ENCODE peak calls at places on chromosomes 7 and 10, in ten cellular contexts. One of them, this sample, is unnamed.

GRCh38 chr7:154569916-154570315 is 433.0 kb downstream of the PAXIP1 start:
- DNase-seq in omental fat pad: no peak
- DNase-seq in NCI-H1694 treated with DMSO at 0.1 percent for 48 hours: no peak
- DNase-seq in foreskin fibroblast: no peak
- DNase-seq in activated naive CD4-positive, alpha-beta T cell: no peak
- DNase-seq in GM10248: no peak
- DNase-seq in DMS53: no peak
- DNase-seq in AG09319: no peak
- DNase-seq in NCI-H774: no peak
- DNase-seq in iPS DF 6.9: no peak
- DNase-seq in this sample: no peak

GRCh38 chr7:66542528-66543373 is 85.9 kb upstream of the KCTD7 start:
- DNase-seq in omental fat pad: no peak
- DNase-seq in NCI-H1694 treated with DMSO at 0.1 percent for 48 hours: no peak
- DNase-seq in foreskin fibroblast: peak
- DNase-seq in activated naive CD4-positive, alpha-beta T cell: no peak
- DNase-seq in GM10248: no peak
- DNase-seq in DMS53: peak
- DNase-seq in AG09319: no peak
- DNase-seq in NCI-H774: no peak
- DNase-seq in iPS DF 6.9: no peak
- DNase-seq in this sample: no peak

GRCh38 chr10:122245136-122245535 is 26.0 kb upstream of the BTBD16 start:
- DNase-seq in omental fat pad: no peak
- DNase-seq in NCI-H1694 treated with DMSO at 0.1 percent for 48 hours: no peak
- DNase-seq in foreskin fibroblast: no peak
- DNase-seq in activated naive CD4-positive, alpha-beta T cell: no peak
- DNase-seq in GM10248: no peak
- DNase-seq in DMS53: no peak
- DNase-seq in AG09319: no peak
- DNase-seq in NCI-H774: no peak
- DNase-seq in iPS DF 6.9: no peak
- DNase-seq in this sample: no peak

GRCh38 chr7:1642291-1642728 is 27.8 kb upstream of the ELFN1 start:
- DNase-seq in omental fat pad: no peak
- DNase-seq in NCI-H1694 treated with DMSO at 0.1 percent for 48 hours: no peak
- DNase-seq in foreskin fibroblast: no peak
- DNase-seq in activated naive CD4-positive, alpha-beta T cell: no peak
- DNase-seq in GM10248: no peak
- DNase-seq in DMS53: no peak
- DNase-seq in AG09319: no peak
- DNase-seq in NCI-H774: no peak
- DNase-seq in iPS DF 6.9: no peak
- DNase-seq in this sample: no peak

GRCh38 chr7:157692156-157693011 is 355.6 kb downstream of the DNAJB6 start:
- DNase-seq in omental fat pad: no peak
- DNase-seq in NCI-H1694 treated with DMSO at 0.1 percent for 48 hours: no peak
- DNase-seq in foreskin fibroblast: no peak
- DNase-seq in activated naive CD4-positive, alpha-beta T cell: no peak
- DNase-seq in GM10248: no peak
- DNase-seq in DMS53: peak
- DNase-seq in AG09319: no peak
- DNase-seq in NCI-H774: no peak
- DNase-seq in iPS DF 6.9: no peak
- DNase-seq in this sample: no peak

GRCh38 chr10:9302142-9302746 is 1247.8 kb downstream of the GATA3 start:
- DNase-seq in omental fat pad: no peak
- DNase-seq in NCI-H1694 treated with DMSO at 0.1 percent for 48 hours: peak
- DNase-seq in foreskin fibroblast: peak
- DNase-seq in activated naive CD4-positive, alpha-beta T cell: no peak
- DNase-seq in GM10248: peak
- DNase-seq in DMS53: peak
- DNase-seq in AG09319: peak
- DNase-seq in NCI-H774: peak
- DNase-seq in iPS DF 6.9: no peak
- DNase-seq in this sample: peak

GRCh38 chr7:133081605-133082389 is at the start of gene CHCHD3:
- DNase-seq in omental fat pad: peak
- DNase-seq in NCI-H1694 treated with DMSO at 0.1 percent for 48 hours: peak
- DNase-seq in foreskin fibroblast: peak
- DNase-seq in activated naive CD4-positive, alpha-beta T cell: peak
- DNase-seq in GM10248: peak
- DNase-seq in DMS53: peak
- DNase-seq in AG09319: peak
- DNase-seq in NCI-H774: peak
- DNase-seq in iPS DF 6.9: peak
- DNase-seq in this sample: peak

GRCh38 chr7:1160665-1161010 is 642 bp upstream of the ZFAND2A start:
- DNase-seq in omental fat pad: no peak
- DNase-seq in NCI-H1694 treated with DMSO at 0.1 percent for 48 hours: no peak
- DNase-seq in foreskin fibroblast: peak
- DNase-seq in activated naive CD4-positive, alpha-beta T cell: no peak
- DNase-seq in GM10248: no peak
- DNase-seq in DMS53: peak
- DNase-seq in AG09319: no peak
- DNase-seq in NCI-H774: no peak
- DNase-seq in iPS DF 6.9: no peak
- DNase-seq in this sample: no peak

GRCh38 chr10:5071411-5072198 is 22.6 kb upstream of the AKR1C3 start:
- DNase-seq in omental fat pad: no peak
- DNase-seq in NCI-H1694 treated with DMSO at 0.1 percent for 48 hours: no peak
- DNase-seq in foreskin fibroblast: peak
- DNase-seq in activated naive CD4-positive, alpha-beta T cell: no peak
- DNase-seq in GM10248: no peak
- DNase-seq in DMS53: peak
- DNase-seq in AG09319: peak
- DNase-seq in NCI-H774: peak
- DNase-seq in iPS DF 6.9: no peak
- DNase-seq in this sample: peak

GRCh38 chr10:97539523-97540200 is 32.9 kb upstream of the ANKRD2 start:
- DNase-seq in omental fat pad: no peak
- DNase-seq in NCI-H1694 treated with DMSO at 0.1 percent for 48 hours: no peak
- DNase-seq in foreskin fibroblast: peak
- DNase-seq in activated naive CD4-positive, alpha-beta T cell: no peak
- DNase-seq in GM10248: no peak
- DNase-seq in DMS53: no peak
- DNase-seq in AG09319: peak
- DNase-seq in NCI-H774: no peak
- DNase-seq in iPS DF 6.9: no peak
- DNase-seq in this sample: no peak

GRCh38 chr10:47381427-47382379 is 2.4 kb downstream of the ZNF488 start:
- DNase-seq in omental fat pad: no peak
- DNase-seq in NCI-H1694 treated with DMSO at 0.1 percent for 48 hours: no peak
- DNase-seq in foreskin fibroblast: no peak
- DNase-seq in activated naive CD4-positive, alpha-beta T cell: no peak
- DNase-seq in GM10248: no peak
- DNase-seq in DMS53: peak
- DNase-seq in AG09319: no peak
- DNase-seq in NCI-H774: no peak
- DNase-seq in iPS DF 6.9: no peak
- DNase-seq in this sample: no peak

GRCh38 chr10:92125169-92125543 is 165.7 kb downstream of the CPEB3 start:
- DNase-seq in omental fat pad: no peak
- DNase-seq in NCI-H1694 treated with DMSO at 0.1 percent for 48 hours: peak
- DNase-seq in foreskin fibroblast: peak
- DNase-seq in activated naive CD4-positive, alpha-beta T cell: no peak
- DNase-seq in GM10248: no peak
- DNase-seq in DMS53: no peak
- DNase-seq in AG09319: no peak
- DNase-seq in NCI-H774: no peak
- DNase-seq in iPS DF 6.9: no peak
- DNase-seq in this sample: no peak

This sample was measured in HFF-Myc.